ENCODE peak calls at places on chromosomes 2 and 18, in six cellular contexts. V is psoas muscle, B is sigmoid colon, L is endothelial cell, A is stomach, E is upper lobe of right lung. T is an unnamed sample.

GRCh38 chr2:160201849-160202539 is 1.9 kb upstream of the ITGB6 start:
- DNase-seq in L (no peak), A (no peak), V (no peak), B (no peak), E (no peak), T (no peak)

GRCh38 chr2:167253025-167253424 is 364.7 kb downstream of the XIRP2 start:
- DNase-seq in A (no peak), L (no peak), V (no peak), B (no peak), E (no peak), T (no peak)

GRCh38 chr2:166057363-166058169 is 70.3 kb downstream of the SCN1A start:
- DNase-seq in L (no peak), E (no peak), V (no peak), B (no peak), A (no peak), T (peak; percentile 2)

GRCh38 chr18:74083071-74083954 is 64.3 kb downstream of the FBXO15 start:
- DNase-seq in E (no peak), A (no peak), L (no peak), V (no peak), B (no peak), T (no peak)

GRCh38 chr2:132465917-132466316 is 49.3 kb downstream of the GPR39 start:
- DNase-seq in V (no peak), A (no peak), E (no peak), B (no peak), L (no peak), T (no peak)

GRCh38 chr2:36423172-36423571 is 67.6 kb downstream of the CRIM1 start:
- DNase-seq in B (no peak), V (no peak), A (no peak), L (no peak), E (no peak), T (no peak)

GRCh38 chr2:98912221-98912851 is 23.7 kb downstream of the CRACDL start:
- DNase-seq in A (peak; percentile 66), E (peak; percentile 79), V (peak; percentile 35), L (no peak), B (peak; percentile 65), T (peak; percentile 47)

GRCh38 chr2:161384864-161385263 is 31.2 kb upstream of the TBR1 start:
- DNase-seq in A (no peak), B (no peak), L (no peak), V (no peak), E (no peak), T (no peak)

GRCh38 chr2:23595601-23596251 is 210.7 kb downstream of the KLHL29 start:
- DNase-seq in E (no peak), L (peak; percentile 25), A (no peak), B (peak; percentile 85), V (peak; percentile 39), T (no peak)

GRCh38 chr2:204645018-204645775 is 99.9 kb downstream of the PARD3B start:
- DNase-seq in E (no peak), L (no peak), V (no peak), B (no peak), A (no peak), T (no peak)

GRCh38 chr2:39128919-39129391 is 8.1 kb upstream of the SOS1 start:
- DNase-seq in L (no peak), A (no peak), E (no peak), V (no peak), B (no peak), T (no peak)

GRCh38 chr2:24809316-24810007 is 16.2 kb downstream of the CENPO start:
- DNase-seq in L (no peak), B (no peak), V (no peak), A (no peak), E (no peak), T (peak; percentile 38)

GRCh38 chr2:86082768-86083167 is 22.9 kb downstream of the POLR1A start:
- DNase-seq in L (no peak), A (no peak), B (no peak), V (no peak), E (no peak), T (no peak)

GRCh38 chr2:239266779-239267410 is 133.9 kb downstream of the HDAC4 start:
- DNase-seq in E (no peak), L (no peak), A (peak; percentile 22), B (peak; percentile 64), V (no peak), T (no peak)

GRCh38 chr2:140814141-140814540 is 1316.7 kb downstream of the LRP1B start:
- DNase-seq in E (no peak), B (no peak), A (no peak), V (no peak), L (no peak), T (no peak)

GRCh38 chr2:222572761-222573174 is 83.1 kb downstream of the FARSB start:
- DNase-seq in E (no peak), V (no peak), B (no peak), A (no peak), L (no peak), T (no peak)

GRCh38 chr18:58526425-58527115 is 102.3 kb downstream of the ALPK2 start:
- DNase-seq in V (no peak), L (no peak), B (no peak), E (no peak), A (no peak), T (no peak)
- TF ChIP-seq CTCF in V (no peak), L (no peak), B (no peak), E (no peak), A (no peak), T (no peak)

GRCh38 chr18:78875268-78875997 is 104.2 kb upstream of the SALL3 start:
- DNase-seq in E (no peak), A (no peak), L (no peak), V (no peak), B (no peak), T (no peak)
- TF ChIP-seq CTCF in E (peak; percentile 56), A (peak; percentile 11), L (no peak), V (peak; percentile 39), B (no peak), T (no peak)

GRCh38 chr2:97870396-97870843 is 125.3 kb downstream of the TMEM131 start:
- DNase-seq in V (no peak), A (no peak), L (no peak), E (no peak), B (no peak), T (peak; percentile 80)
- TF ChIP-seq CTCF in V (no peak), A (no peak), L (no peak), E (no peak), B (no peak), T (no peak)

DNA sequence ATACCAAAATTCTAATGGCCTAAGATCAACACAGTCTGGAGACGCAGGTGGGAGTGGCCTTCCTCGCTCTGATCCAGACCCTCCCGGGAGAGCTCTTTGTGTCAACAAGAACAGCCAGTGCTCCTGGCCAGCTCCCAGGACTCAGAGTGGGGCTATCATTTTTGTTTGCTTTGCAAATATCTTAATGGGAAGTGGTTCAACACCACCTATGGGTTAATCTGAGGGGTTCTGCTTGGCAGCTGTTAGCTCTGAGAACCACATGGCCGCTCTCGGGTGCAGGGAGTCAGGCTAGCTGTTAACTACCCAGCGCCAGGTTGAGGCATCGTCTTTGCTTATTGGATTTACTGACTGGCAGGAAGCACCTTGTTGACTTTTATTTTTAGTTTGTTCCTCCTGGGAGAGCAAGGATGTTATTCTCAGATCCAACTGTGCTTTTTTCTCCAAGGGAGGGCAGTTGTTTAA is 184.8 kb upstream of the SP5 start:
- DNase-seq in L (no peak), E (peak; percentile 85), A (peak; percentile 93), V (peak; percentile 68), B (peak; percentile 96), T (no peak)
- TF ChIP-seq CTCF in L (no peak), E (no peak), A (no peak), V (no peak), B (no peak), T (no peak)

GRCh38 chr2:12048551-12048950 is 302.1 kb downstream of the LPIN1 start:
- DNase-seq in E (no peak), B (no peak), A (no peak), V (no peak), L (peak; percentile 30), T (no peak)
- TF ChIP-seq CTCF in E (no peak), B (no peak), A (no peak), V (no peak), L (no peak), T (peak; percentile 38)